ENCODE peak calls at places on chromosomes 2 and 18, in seven cellular contexts. F, W, N, X, H, U and L are unnamed samples.

GRCh38 chr2:53740170-53740569 is 27.4 kb upstream of the CHAC2 start:
- DNase-seq in W (no peak), H (peak), U (peak), F (peak), N (no peak), X (no peak), L (peak)

GRCh38 chr2:9356336-9356735 is 67.0 kb downstream of the ITGB1BP1 start:
- DNase-seq in W (no peak), N (no peak), F (no peak), H (no peak), U (no peak), X (no peak), L (no peak)

GRCh38 chr2:177317857-177318256 is 53.3 kb upstream of the NFE2L2 start:
- DNase-seq in N (no peak), W (no peak), U (no peak), F (no peak), X (no peak), H (no peak), L (no peak)

GRCh38 chr18:34639662-34640061 is 70.4 kb upstream of the DTNA start:
- DNase-seq in U (no peak), F (no peak), N (no peak), W (no peak), H (no peak), X (no peak), L (no peak)

GRCh38 chr2:99537910-99538485 is 48.2 kb upstream of the REV1 start:
- DNase-seq in F (no peak), U (no peak), N (no peak), W (no peak), H (no peak), X (no peak), L (no peak)

GRCh38 chr2:181892795-181893435 is 1.4 kb downstream of the ITPRID2 start:
- DNase-seq in F (peak), U (peak), H (no peak), N (no peak), W (no peak), X (no peak), L (no peak)

GRCh38 chr2:178211943-178212342 is 17.6 kb downstream of the OSBPL6 start:
- DNase-seq in U (no peak), W (no peak), F (no peak), N (no peak), H (no peak), X (peak), L (no peak)

GRCh38 chr2:233988581-233988980 is 61.9 kb upstream of the SPP2 start:
- DNase-seq in H (no peak), N (no peak), U (no peak), X (no peak), F (no peak), W (no peak), L (no peak)

GRCh38 chr18:76405761-76406356 is 89.2 kb downstream of the ZNF516 start:
- DNase-seq in X (peak), N (peak), W (no peak), F (peak), H (peak), U (peak), L (no peak)

GRCh38 chr2:233832869-233833812 is 21.2 kb downstream of the HJURP start:
- DNase-seq in X (peak), U (peak), H (peak), W (no peak), N (peak), F (peak), L (peak)

GRCh38 chr2:161243873-161244272 is 64.4 kb upstream of the PSMD14 start:
- DNase-seq in N (no peak), W (no peak), H (no peak), X (no peak), F (no peak), U (no peak), L (no peak)

GRCh38 chr2:182920089-182920488 is 53.7 kb upstream of the FRZB start:
- DNase-seq in W (no peak), N (no peak), X (no peak), U (no peak), F (no peak), H (no peak), L (no peak)

GRCh38 chr2:37276291-37276690 is 44.8 kb downstream of the NDUFAF7 start:
- DNase-seq in U (no peak), F (no peak), H (no peak), N (no peak), W (no peak), X (no peak), L (no peak)

GRCh38 chr2:69163109-69163508 is 150.1 kb downstream of the ANTXR1 start:
- DNase-seq in F (peak), U (no peak), X (no peak), H (no peak), N (no peak), W (peak), L (no peak)

GRCh38 chr2:199485732-199486335 is 28.1 kb upstream of the SATB2 start:
- DNase-seq in H (no peak), W (no peak), N (peak), F (peak), U (peak), X (peak), L (peak)

GRCh38 chr2:127715778-127716449 is 14.6 kb downstream of the SFT2D3 start:
- DNase-seq in F (no peak), H (no peak), W (no peak), N (no peak), X (no peak), U (no peak), L (no peak)

GRCh38 chr2:97691166-97691565 is 21.7 kb downstream of the C2orf92 start:
- DNase-seq in X (peak), U (no peak), H (no peak), N (no peak), F (no peak), W (no peak), L (no peak)

GRCh38 chr2:157898591-157898996 is 22.5 kb upstream of the ACVR1 start:
- DNase-seq in F (peak), X (no peak), N (peak), U (no peak), H (no peak), W (no peak), L (no peak)

GRCh38 chr2:160139350-160139749 is 60.7 kb downstream of the ITGB6 start:
- DNase-seq in H (no peak), F (no peak), U (no peak), X (no peak), N (no peak), W (no peak), L (no peak)

GRCh38 chr2:82875891-82876290 is 1583.2 kb downstream of the SUCLG1 start:
- DNase-seq in W (no peak), H (no peak), N (peak), X (no peak), U (no peak), F (no peak), L (no peak)

GRCh38 chr2:9758741-9759140 is 84.5 kb upstream of the TAF1B start:
- DNase-seq in N (no peak), W (no peak), U (no peak), F (no peak), H (no peak), X (no peak), L (no peak)

GRCh38 chr2:33785201-33786106 is 186.4 kb upstream of the FAM98A start:
- DNase-seq in F (no peak), N (no peak), H (no peak), W (peak), U (no peak), X (no peak), L (no peak)

DNA sequence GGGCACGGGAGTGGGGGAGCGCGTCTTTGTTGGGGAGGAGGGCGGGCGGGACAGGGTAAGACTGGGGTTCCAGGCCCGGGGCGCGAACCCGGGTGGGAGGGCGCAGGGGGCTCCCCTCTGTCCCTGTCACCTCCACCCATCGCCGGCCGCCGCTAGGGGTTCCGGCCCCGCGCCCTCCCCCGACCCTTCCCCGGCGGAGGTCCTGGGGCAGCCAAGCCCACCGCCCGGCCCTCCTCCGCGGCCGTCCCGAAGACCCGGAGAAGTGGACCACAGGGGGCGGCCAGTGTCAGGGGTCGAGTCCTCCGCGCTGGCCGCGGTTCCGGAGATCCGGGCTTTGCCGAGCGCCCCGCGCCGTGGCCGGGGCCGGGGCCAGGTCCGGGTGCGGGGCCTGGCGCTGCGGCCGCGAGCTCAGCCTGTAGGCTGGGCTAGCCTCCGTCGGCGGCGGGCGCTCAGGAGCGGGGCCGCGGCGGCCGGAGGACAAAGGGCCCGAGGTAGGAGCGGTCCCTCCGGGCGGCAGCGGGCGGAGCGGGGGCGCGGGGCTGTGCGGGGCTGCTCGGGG is 16.6 kb upstream of the E2F6 start:
- DNase-seq in F (no peak), X (peak), N (no peak), H (peak), U (no peak), W (no peak), L (peak)
- TF ChIP-seq JUND in F (no peak), X (peak), N (no peak), H (peak), U (no peak), W (no peak), L (no peak)

GRCh38 chr2:216829533-216829932 is 30.3 kb downstream of the TNP1 start:
- DNase-seq in X (no peak), N (no peak), F (no peak), W (no peak), H (no peak), U (no peak), L (no peak)
- TF ChIP-seq JUND in X (no peak), N (no peak), F (no peak), W (no peak), H (no peak), U (no peak), L (no peak)

DNA sequence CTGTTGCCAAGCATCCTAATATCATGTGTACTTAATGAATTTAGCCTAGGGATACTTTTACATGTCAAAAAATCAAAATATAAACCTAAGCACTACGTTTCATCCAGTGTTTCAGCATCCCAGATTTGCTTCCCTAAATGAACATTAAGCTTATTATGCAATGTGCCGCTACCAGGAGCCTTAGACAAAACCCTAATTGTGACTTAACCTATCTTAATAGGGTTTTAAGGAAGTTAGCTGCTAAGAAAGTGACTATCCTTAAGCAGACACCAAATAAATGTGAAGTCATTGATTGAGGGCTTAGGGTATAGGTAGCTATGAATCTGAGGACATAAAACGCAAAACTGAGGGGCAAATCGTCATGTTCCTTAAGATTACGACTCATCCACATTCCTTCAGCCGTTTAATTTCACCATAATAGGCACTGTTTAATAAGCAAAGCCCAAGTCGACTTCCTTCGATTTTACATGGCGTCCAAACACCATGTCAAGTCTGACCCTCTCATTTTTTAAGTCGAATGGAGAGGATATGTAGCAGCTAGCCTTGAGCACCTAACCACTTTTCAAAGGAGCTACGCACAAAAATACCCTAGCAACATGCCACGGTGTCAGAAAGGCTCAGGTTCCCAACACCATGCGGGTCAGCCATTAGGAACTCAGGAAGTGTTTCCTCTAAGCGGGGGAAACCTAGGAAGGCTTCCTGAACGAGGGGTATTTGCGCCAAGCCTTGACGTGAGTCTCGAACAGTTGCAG is 1.1 kb downstream of the HDLBP start:
- DNase-seq in N (no peak), W (no peak), U (peak), F (peak), H (no peak), X (no peak), L (no peak)
- TF ChIP-seq JUND in N (no peak), W (no peak), U (no peak), F (no peak), H (no peak), X (no peak), L (no peak)

DNA sequence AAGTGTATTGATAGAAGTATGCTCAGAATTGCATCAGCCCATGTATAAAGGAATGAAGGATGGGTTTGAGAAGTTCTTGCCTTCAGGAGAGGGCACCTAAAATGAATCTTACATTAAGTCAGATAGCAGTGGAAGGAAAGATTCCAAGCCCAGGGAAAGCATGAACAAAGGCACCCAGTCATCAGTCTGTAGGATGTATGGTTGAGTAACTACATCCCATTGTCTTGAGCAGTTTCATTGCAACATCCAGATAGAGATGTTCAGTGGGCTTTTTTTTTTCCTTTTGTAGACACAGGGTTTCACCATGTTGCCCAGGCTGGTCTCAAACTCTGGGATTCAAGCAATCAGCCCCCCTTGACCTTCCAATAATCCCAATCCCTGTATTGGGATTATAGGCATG is 80.7 kb downstream of the ARHGAP28 start:
- DNase-seq in F (no peak), H (no peak), W (no peak), U (no peak), X (no peak), N (no peak), L (no peak)
- TF ChIP-seq JUND in F (no peak), H (no peak), W (no peak), U (no peak), X (no peak), N (no peak), L (no peak)

DNA sequence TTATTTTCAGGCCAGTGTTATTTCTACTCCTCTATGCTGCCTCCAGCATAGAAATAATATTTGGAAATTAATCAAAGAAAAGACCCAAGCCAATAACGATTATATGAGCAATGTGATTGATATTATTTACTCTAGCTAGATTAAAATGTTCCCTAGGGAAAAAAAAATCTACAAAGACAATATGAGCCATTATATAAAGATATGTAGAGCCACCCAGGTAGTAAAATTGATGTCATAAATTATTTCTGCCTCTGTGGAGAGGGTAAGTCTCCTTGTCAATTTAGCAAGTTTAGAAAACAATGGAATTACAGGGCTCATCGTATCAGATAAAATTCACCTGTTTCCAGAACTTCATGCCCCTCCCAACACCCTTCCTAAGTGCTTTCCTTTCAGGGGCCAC is 202.9 kb downstream of the RDH14 start:
- DNase-seq in X (no peak), H (no peak), N (no peak), U (no peak), W (no peak), F (no peak), L (no peak)
- TF ChIP-seq JUND in X (no peak), H (no peak), N (no peak), U (no peak), W (no peak), F (no peak), L (no peak)

DNA sequence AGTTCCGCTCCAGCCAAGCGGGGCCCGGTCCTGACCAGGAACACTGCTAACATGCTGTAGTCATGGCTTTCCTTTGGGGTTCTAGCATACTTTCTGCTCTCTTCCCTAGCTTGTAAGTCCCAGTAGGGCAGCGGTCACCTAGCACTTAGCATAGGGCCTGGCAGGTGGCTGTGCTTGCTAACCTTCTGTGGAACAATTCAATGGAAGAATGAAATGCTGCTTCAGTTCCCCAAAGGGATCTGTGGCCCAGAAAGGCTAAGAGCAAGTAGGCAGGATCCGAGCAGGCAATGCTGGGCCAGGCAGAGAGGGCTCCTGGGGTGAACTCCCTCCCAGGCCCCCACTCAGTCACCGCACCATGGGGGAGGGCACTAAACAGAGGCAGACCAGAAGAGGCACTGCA is 266.8 kb downstream of the CELF4 start:
- DNase-seq in U (no peak), X (no peak), F (no peak), W (no peak), H (no peak), N (no peak), L (no peak)
- TF ChIP-seq JUND in U (no peak), X (no peak), F (no peak), W (no peak), H (no peak), N (no peak), L (no peak)